ENCODE peak calls at places on chromosomes 6 and 20, in seven cellular contexts. O is tibial artery, N is mesenchymal stem cell, I is SK-N-SH, Z is GM06990, C is stomach, S is foreskin fibroblast. A is an unnamed sample.

GRCh38 chr6:63527658-63528514 is 44.4 kb upstream of the LOC128125822 start:
- DNase-seq in O (no peak), N (peak), I (no peak), Z (no peak), C (peak), S (peak), A (peak)

GRCh38 chr20:20452254-20452676 is 84.4 kb downstream of the INSM1 start:
- DNase-seq in O (no peak), N (peak), I (no peak), Z (peak), C (peak), S (peak), A (no peak)

GRCh38 chr20:10172998-10173655 is 45.5 kb upstream of the SNAP25 start:
- DNase-seq in O (no peak), N (no peak), I (no peak), Z (no peak), C (no peak), S (no peak), A (no peak)

GRCh38 chr6:15946701-15947390 is 182.0 kb upstream of the MYLIP start:
- DNase-seq in O (no peak), N (no peak), I (no peak), Z (no peak), C (no peak), S (no peak), A (no peak)

GRCh38 chr6:165697171-165697570 is 34.1 kb upstream of the PDE10A start:
- DNase-seq in O (no peak), N (no peak), I (no peak), Z (no peak), C (no peak), S (no peak), A (no peak)

GRCh38 chr20:45812157-45813005 is at the start of gene UBE2C:
- DNase-seq in O (peak), N (peak), I (peak), Z (peak), C (peak), S (peak), A (peak)

GRCh38 chr20:21437816-21438215 is 40.5 kb upstream of the NKX2-4 start:
- DNase-seq in O (no peak), N (no peak), I (no peak), Z (no peak), C (no peak), S (no peak), A (no peak)

GRCh38 chr20:57683876-57684275 is 25.9 kb downstream of the PMEPA1 start:
- DNase-seq in O (no peak), N (no peak), I (no peak), Z (no peak), C (no peak), S (no peak), A (no peak)

GRCh38 chr6:134449781-134450180 is 131.9 kb upstream of the SGK1 start:
- DNase-seq in O (no peak), N (no peak), I (no peak), Z (no peak), C (no peak), S (peak), A (no peak)

GRCh38 chr6:16684896-16685554 is 76.2 kb downstream of the ATXN1 start:
- DNase-seq in O (no peak), N (peak), I (no peak), Z (peak), C (no peak), S (peak), A (peak)

GRCh38 chr6:12007915-12008286 is 4.2 kb upstream of the HIVEP1 start:
- DNase-seq in O (no peak), N (no peak), I (no peak), Z (no peak), C (no peak), S (no peak), A (no peak)

GRCh38 chr6:69487688-69488087 is 309.1 kb downstream of the LMBRD1 start:
- DNase-seq in O (no peak), N (no peak), I (no peak), Z (no peak), C (no peak), S (no peak), A (no peak)

GRCh38 chr6:38302081-38302480 is 337.6 kb downstream of the BTBD9 start:
- DNase-seq in O (no peak), N (peak), I (no peak), Z (no peak), C (no peak), S (peak), A (no peak)

GRCh38 chr6:7215798-7216231 is 97.2 kb downstream of the SSR1 start:
- DNase-seq in O (no peak), N (no peak), I (no peak), Z (no peak), C (no peak), S (no peak), A (no peak)

GRCh38 chr6:7218586-7218985 is 94.4 kb downstream of the SSR1 start:
- DNase-seq in O (no peak), N (peak), I (no peak), Z (no peak), C (no peak), S (no peak), A (no peak)

GRCh38 chr6:7219310-7219709 is 93.7 kb downstream of the SSR1 start:
- DNase-seq in O (no peak), N (peak), I (no peak), Z (no peak), C (peak), S (peak), A (peak)

GRCh38 chr6:7215140-7215539 is 97.9 kb downstream of the SSR1 start:
- DNase-seq in O (no peak), N (peak), I (no peak), Z (no peak), C (no peak), S (peak), A (no peak)

GRCh38 chr6:7216941-7217621 is 95.9 kb downstream of the SSR1 start:
- DNase-seq in O (no peak), N (no peak), I (no peak), Z (no peak), C (no peak), S (no peak), A (peak)
- H3K4me3 ChIP-seq in O (no peak), N (no peak), I (no peak), Z (no peak), C (no peak), S (no peak), A (no peak)

GRCh38 chr6:90583179-90583578 is 3.7 kb downstream of the MAP3K7 start:
- DNase-seq in O (no peak), N (peak), I (no peak), Z (no peak), C (no peak), S (peak), A (no peak)

GRCh38 chr6:90578894-90579549 is 7.8 kb downstream of the MAP3K7 start:
- DNase-seq in O (no peak), N (no peak), I (no peak), Z (no peak), C (no peak), S (no peak), A (no peak)

GRCh38 chr6:90583783-90584481 is 2.9 kb downstream of the MAP3K7 start:
- DNase-seq in O (no peak), N (no peak), I (no peak), Z (no peak), C (no peak), S (no peak), A (no peak)

GRCh38 chr6:90586675-90587638 is at the start of gene MAP3K7:
- DNase-seq in O (peak), N (peak), I (peak), Z (peak), C (peak), S (peak), A (peak)

DNA sequence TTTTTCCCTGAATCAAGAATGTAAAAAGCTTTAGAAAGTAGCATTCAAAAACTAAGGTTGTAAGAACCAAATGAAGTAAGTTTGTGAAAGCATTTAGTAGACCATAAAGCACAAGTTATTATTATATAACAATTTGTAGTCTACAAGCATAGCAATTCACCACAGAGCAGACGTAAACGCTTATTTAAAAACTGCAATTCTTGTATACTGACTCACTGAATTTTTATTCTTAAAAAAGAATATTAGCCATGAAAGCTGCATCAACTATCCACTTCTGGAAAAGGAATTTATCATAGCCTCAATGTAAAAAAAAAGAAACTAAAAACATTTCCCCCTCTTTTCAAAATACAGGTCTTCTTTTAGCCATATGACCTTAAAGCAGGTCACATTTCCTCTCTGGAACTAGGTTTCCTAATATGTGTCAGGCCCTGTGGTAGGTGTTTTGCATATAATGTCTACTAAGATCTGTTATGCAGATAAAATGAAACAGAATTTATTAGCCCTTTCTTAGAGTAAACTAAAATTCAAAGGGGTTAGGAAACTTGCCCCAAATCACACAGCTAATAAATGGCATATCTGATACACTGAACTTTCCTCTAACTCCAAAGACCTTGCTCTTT is 2.1 kb downstream of the MAP3K7 start:
- DNase-seq in O (no peak), N (no peak), I (no peak), Z (no peak), C (no peak), S (no peak), A (no peak)
- H3K4me3 ChIP-seq in O (no peak), N (peak), I (peak), Z (peak), C (no peak), S (peak), A (peak)

DNA sequence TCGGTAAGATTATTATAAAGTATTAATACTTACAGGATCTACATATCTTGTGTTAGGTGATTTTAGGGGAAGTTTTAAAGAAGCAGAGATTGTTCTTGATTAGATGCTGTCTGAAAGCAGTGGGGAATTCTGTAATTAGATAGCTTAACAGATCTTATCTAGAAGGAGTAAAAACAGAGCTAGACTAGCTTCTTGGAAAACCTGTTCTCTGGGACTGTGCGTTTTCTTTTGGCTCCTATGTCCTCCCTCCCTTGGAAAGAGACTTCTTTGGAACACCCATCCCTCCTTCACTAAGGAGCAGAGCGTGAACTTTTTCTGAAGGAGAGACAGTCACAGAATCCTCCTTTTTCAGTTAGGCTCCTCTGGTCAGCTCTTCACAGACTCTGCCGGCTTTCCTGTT is 83.5 kb upstream of the ZNF184 start:
- DNase-seq in O (no peak), N (no peak), I (no peak), Z (no peak), C (no peak), S (no peak), A (no peak)
- H3K4me3 ChIP-seq in O (no peak), N (no peak), I (no peak), Z (no peak), C (no peak), S (no peak), A (no peak)

DNA sequence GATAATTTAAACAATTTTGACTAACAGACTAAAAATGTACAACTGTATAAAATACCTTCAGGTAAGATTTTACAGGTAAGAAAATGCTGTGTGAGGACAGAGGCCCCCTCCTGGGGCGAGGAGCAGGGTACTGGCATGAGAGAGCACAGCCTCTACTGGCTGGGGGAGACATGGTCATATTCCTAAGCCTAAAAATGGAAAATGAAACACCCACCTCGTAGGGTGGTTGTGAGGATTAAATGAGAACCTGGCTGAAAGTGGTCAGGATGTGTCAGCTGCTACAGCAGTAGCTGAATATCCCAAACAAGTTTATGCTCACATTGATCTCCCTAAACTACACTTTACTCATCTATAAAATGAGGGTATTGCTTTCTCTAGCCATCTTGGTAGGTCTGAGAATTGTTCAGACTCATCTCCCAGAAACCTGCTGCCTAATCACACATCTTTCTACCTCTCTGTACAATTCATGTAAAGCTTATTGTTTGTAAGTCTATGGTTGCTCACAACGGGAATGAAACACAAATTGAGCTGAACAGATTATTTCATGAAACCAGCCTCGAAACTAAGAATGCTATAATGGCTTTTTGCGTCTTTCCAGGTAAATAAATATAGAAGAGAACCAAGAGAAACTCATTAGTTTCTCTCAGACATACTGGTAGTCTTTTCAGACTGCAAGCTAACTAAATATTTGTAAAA is 69.7 kb downstream of the POPDC3 start:
- DNase-seq in O (no peak), N (no peak), I (no peak), Z (peak), C (no peak), S (no peak), A (no peak)
- H3K4me3 ChIP-seq in O (no peak), N (no peak), I (no peak), Z (no peak), C (no peak), S (no peak), A (no peak)

DNA sequence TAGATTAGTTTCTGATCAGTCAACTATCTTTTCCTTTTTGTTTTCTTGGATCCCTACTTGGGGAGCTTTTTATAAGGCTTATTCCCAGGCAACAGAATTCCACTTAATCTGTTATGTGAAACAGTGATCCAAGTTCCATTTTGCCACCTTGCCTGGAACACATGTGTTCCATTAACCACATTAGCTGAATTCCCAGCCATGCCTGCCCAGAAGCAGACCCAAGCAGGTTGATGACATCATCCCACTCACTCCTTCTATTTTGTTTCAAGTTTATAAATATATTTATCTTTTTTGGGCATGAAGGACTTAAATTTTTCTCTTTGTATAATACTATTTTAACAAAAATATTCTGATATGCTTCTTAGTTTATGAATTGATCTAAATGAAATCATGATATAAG is 587.4 kb downstream of the GRIK2 start:
- DNase-seq in O (no peak), N (no peak), I (peak), Z (no peak), C (no peak), S (no peak), A (no peak)
- H3K4me3 ChIP-seq in O (no peak), N (no peak), I (no peak), Z (no peak), C (no peak), S (no peak), A (no peak)

DNA sequence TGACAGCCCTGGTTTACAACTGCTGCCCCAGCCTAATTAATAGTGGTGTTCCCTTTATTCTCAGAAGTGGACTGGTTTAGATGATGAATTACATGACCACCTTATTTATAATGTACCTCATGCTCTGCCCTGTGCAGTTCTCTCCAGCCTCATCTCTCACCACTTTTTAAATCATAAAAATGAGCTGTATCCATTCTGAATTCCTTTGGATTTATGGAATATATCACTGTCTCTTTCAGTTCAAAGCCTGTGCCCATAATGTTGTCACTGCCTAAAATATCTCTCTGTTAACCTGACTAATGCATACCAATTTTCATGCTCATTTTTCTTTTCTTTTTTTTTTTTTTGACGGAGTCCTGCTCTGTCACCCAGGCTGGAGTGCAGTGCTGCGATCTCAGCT is 36.9 kb downstream of the LAMA2 start:
- DNase-seq in O (no peak), N (no peak), I (no peak), Z (no peak), C (no peak), S (peak), A (no peak)
- H3K4me3 ChIP-seq in O (no peak), N (peak), I (no peak), Z (no peak), C (no peak), S (no peak), A (no peak)

GRCh38 chr6:33080127-33081089 is 4.6 kb downstream of the HLA-DPB1 start:
- DNase-seq in O (peak), N (peak), I (peak), Z (no peak), C (no peak), S (peak), A (peak)
- H3K4me3 ChIP-seq in O (peak), N (peak), I (peak), Z (no peak), C (peak), S (peak), A (peak)

GRCh38 chr6:28643017-28643740 is 117.5 kb downstream of the GPX5 start:
- DNase-seq in O (no peak), N (peak), I (peak), Z (peak), C (no peak), S (peak), A (peak)
- H3K4me3 ChIP-seq in O (no peak), N (no peak), I (no peak), Z (no peak), C (no peak), S (no peak), A (no peak)